ENCODE peak calls at places on chromosomes 5 and 9, in four cellular contexts. X, M, Y and Q are unnamed samples.
A peak's percentile ranks its signal among the peaks of the same experiment; 100 is the strongest.

GRCh38 chr5:75721573-75721972 is 4.3 kb upstream of the POC5 start:
- DNase-seq in Y (no peak), M (no peak), X (no peak), Q (no peak)

GRCh38 chr9:117413346-117414219 is 1.3 kb downstream of the ASTN2 start:
- DNase-seq in Y (no peak), X (no peak), M (no peak), Q (no peak)

GRCh38 chr9:129174724-129175514 is 3.1 kb downstream of the IER5L start:
- DNase-seq in Y (peak; percentile 91), X (peak; percentile 94), M (peak; percentile 89), Q (peak; percentile 36)

GRCh38 chr9:128494108-128494742 is 10.3 kb upstream of the GLE1 start:
- DNase-seq in Y (peak; percentile 61), X (peak; percentile 22), M (peak; percentile 64), Q (no peak)

GRCh38 chr9:87813119-87813463 is 69.6 kb upstream of the SPATA31E1 start:
- DNase-seq in M (no peak), Y (no peak), X (no peak), Q (no peak)

GRCh38 chr9:112887377-112887776 is 3.3 kb downstream of the SLC46A2 start:
- DNase-seq in M (no peak), X (no peak), Y (no peak), Q (peak; percentile 14)

GRCh38 chr9:88660611-88661010 is 125.6 kb downstream of the NXNL2 start:
- DNase-seq in Y (peak; percentile 62), X (no peak), M (no peak), Q (peak; percentile 36)

GRCh38 chr9:108565651-108566378 is 290.0 kb downstream of the ACTL7B start:
- DNase-seq in X (peak; percentile 86), Y (peak; percentile 95), M (peak; percentile 47), Q (peak; percentile 74)

GRCh38 chr5:40381676-40382363 is 297.9 kb upstream of the PTGER4 start:
- DNase-seq in Y (no peak), X (peak; percentile 60), M (no peak), Q (no peak)

GRCh38 chr5:644509-644908 is 32.4 kb downstream of the CEP72 start:
- DNase-seq in Y (no peak), X (no peak), M (no peak), Q (no peak)

GRCh38 chr5:42621662-42622061 is 135.0 kb upstream of the CCDC152 start:
- DNase-seq in Y (peak; percentile 18), M (no peak), X (no peak), Q (no peak)

GRCh38 chr5:179762781-179763176 is 30.2 kb downstream of the MAML1 start:
- DNase-seq in M (no peak), Y (peak; percentile 41), X (peak; percentile 14), Q (no peak)

GRCh38 chr9:127214421-127215265 is 49.9 kb upstream of the GARNL3 start:
- DNase-seq in Y (peak; percentile 62), X (peak; percentile 55), M (peak; percentile 52), Q (peak; percentile 78)

GRCh38 chr5:57334475-57334874 is 148.1 kb downstream of the ACTBL2 start:
- DNase-seq in Y (no peak), X (no peak), M (no peak), Q (no peak)

GRCh38 chr9:92506184-92506857 is 24.0 kb upstream of the ASPN start:
- DNase-seq in M (no peak), X (peak; percentile 93), Y (peak; percentile 89), Q (no peak)

GRCh38 chr5:140043508-140043872 is 391 bp upstream of the NRG2 start:
- DNase-seq in X (no peak), M (no peak), Y (no peak), Q (peak; percentile 67)
- H3K4me3 ChIP-seq in X (peak overlapping the region; percentile 48), M (peak overlapping the region; percentile 64), Y (peak overlapping the region; percentile 54), Q (peak overlapping the region; percentile 89)

GRCh38 chr5:169149317-169149716 is 151.6 kb downstream of the SLIT3 start:
- DNase-seq in M (no peak), X (no peak), Y (no peak), Q (no peak)
- H3K4me3 ChIP-seq in M (no peak overlapping the region), X (no peak overlapping the region), Y (no peak overlapping the region), Q (no peak overlapping the region)

GRCh38 chr5:141725909-141726308 is 43.9 kb upstream of the ARAP3 start:
- DNase-seq in X (no peak), M (no peak), Y (no peak), Q (no peak)
- H3K4me3 ChIP-seq in X (no peak overlapping the region), M (no peak overlapping the region), Y (no peak overlapping the region), Q (no peak overlapping the region)

GRCh38 chr9:132744881-132745761 is 74.9 kb downstream of the GTF3C4 start:
- DNase-seq in Y (peak; percentile 3), M (no peak), X (no peak), Q (no peak)
- H3K4me3 ChIP-seq in Y (no peak overlapping the region), M (peak overlapping the region; percentile 41), X (no peak overlapping the region), Q (no peak overlapping the region)

DNA sequence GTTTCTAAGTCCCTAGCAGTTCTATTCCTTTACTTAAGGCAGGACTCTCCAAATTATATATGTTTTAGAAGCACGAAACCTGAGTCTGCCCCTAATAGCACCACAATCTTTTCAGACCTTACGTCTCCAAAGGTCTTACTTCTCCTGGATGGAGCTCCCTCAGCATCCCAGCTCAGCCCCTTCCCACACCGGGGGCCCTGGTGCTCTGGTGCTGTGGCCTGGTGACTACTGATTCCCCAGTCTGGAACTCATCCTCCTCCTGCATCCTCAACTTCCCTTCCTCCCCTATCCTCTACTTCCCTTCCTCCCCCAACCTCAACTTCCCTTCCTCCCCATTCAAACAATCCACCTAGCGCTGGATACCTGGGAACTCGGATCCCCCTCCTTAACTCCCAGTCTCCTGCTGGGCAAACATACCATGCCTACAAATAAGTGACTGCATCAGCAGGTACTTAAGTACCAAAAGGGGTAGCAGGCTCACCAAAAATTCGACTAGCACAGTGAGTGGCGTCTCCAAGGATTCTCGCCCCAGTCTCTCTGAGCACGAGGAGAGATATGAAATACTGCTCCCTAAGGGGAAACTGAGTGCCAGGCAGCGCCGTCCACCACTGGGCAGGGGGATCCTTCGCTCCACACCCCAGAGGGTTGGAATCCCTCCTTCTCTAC is 848 bp downstream of the IGFBPL1 start:
- DNase-seq in X (no peak), Y (no peak), M (no peak), Q (no peak)
- H3K4me3 ChIP-seq in X (no peak overlapping the region), Y (no peak overlapping the region), M (no peak overlapping the region), Q (no peak overlapping the region)

GRCh38 chr9:34589656-34590375 is at the start of gene CNTFR:
- DNase-seq in Y (no peak), M (no peak), X (no peak), Q (no peak)

GRCh38 chr9:34587271-34587670 is 2.3 kb downstream of the CNTFR start:
- DNase-seq in Y (no peak), X (no peak), M (no peak), Q (no peak)

GRCh38 chr9:34589371-34589655 is 211 bp downstream of the CNTFR start:
- DNase-seq in Y (no peak), M (no peak), X (no peak), Q (no peak)

GRCh38 chr9:34590376-34591090 is 1.0 kb upstream of the CNTFR start:
- DNase-seq in X (no peak), Y (peak; percentile 20), M (no peak), Q (no peak)

GRCh38 chr9:34588671-34589370 is 703 bp downstream of the CNTFR start:
- DNase-seq in Y (no peak), X (no peak), M (no peak), Q (no peak)
- H3K4me3 ChIP-seq in Y (no peak overlapping the region), X (no peak overlapping the region), M (peak overlapping the region; percentile 51), Q (no peak overlapping the region)

GRCh38 chr5:175443514-175444059 is 395 bp downstream of the DRD1 start:
- DNase-seq in M (no peak), Y (no peak), X (peak; percentile 16), Q (no peak)
- H3K4me3 ChIP-seq in M (no peak overlapping the region), Y (no peak overlapping the region), X (peak overlapping the region; percentile 33), Q (no peak overlapping the region)

DNA sequence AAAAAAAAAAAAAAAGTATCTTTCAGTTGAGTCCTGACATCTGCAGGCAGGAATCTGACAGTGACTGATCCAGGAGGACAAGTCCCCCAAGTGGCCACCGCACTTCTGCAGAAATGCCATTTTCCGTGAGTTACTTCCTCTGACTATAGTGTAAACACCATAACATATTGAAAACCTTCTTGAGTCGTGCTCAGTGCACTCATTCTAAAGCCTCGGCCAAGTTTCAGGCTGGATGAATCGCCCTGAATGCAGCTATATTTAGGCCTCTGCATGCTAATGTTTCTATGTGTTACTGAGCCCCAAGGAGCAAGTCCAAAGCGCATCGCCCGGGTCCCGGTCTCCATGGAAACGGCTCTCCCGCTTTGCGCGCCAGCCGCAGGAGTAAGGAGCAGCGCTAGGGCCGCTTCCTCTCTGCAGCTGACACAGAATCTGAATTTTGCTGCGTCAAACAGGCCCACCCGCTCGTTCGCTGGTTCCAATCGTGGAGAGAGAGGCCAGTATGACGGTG is 335.4 kb downstream of the MSX2 start:
- DNase-seq in M (peak; percentile 41), X (peak; percentile 80), Y (no peak), Q (peak; percentile 12)
- H3K4me3 ChIP-seq in M (no peak overlapping the region), X (peak overlapping the region; percentile 12), Y (no peak overlapping the region), Q (no peak overlapping the region)